ENCODE peak calls at places on chromosomes 2 and 18, in five cellular contexts. X, H, Z, G and Q are unnamed samples.

GRCh38 chr2:20512061-20512605 is 65.3 kb downstream of the RHOB start:
- DNase-seq in Z (no peak), H (no peak), G (no peak), X (no peak), Q (no peak)

GRCh38 chr2:71906357-71906973 is 241.2 kb downstream of the CYP26B1 start:
- DNase-seq in X (no peak), H (no peak), G (no peak), Z (no peak), Q (no peak)

GRCh38 chr2:145638675-145639074 is 1118.8 kb upstream of the ZEB2 start:
- DNase-seq in G (no peak), X (no peak), H (no peak), Z (no peak), Q (peak; percentile 2)

GRCh38 chr2:17878222-17879136 is at the start of gene KCNS3:
- DNase-seq in Z (peak; percentile 62), G (no peak), H (peak; percentile 14), X (peak; percentile 88), Q (peak; percentile 53)

GRCh38 chr2:38375711-38376345 is 1.2 kb downstream of the ATL2 start:
- DNase-seq in Z (peak; percentile 74), G (no peak), H (peak; percentile 45), X (peak; percentile 66), Q (peak; percentile 76)

GRCh38 chr18:21980744-21981143 is 188.6 kb upstream of the GATA6 start:
- DNase-seq in G (no peak), H (no peak), X (no peak), Z (no peak), Q (no peak)

GRCh38 chr2:235934059-235934896 is 233.9 kb downstream of the GBX2 start:
- DNase-seq in G (no peak), X (no peak), H (peak; percentile 50), Z (no peak), Q (no peak)

GRCh38 chr2:10305254-10305635 is 2.5 kb downstream of the HPCAL1 start:
- DNase-seq in G (no peak), H (no peak), Z (no peak), X (no peak), Q (no peak)

GRCh38 chr2:141582213-141582612 is 548.6 kb downstream of the LRP1B start:
- DNase-seq in X (no peak), G (no peak), Z (no peak), H (no peak), Q (no peak)

GRCh38 chr2:108911807-108912628 is 77.0 kb downstream of the EDAR start:
- DNase-seq in X (no peak), G (no peak), H (no peak), Z (no peak), Q (no peak)

GRCh38 chr2:10407841-10408648 is 40.1 kb downstream of the ODC1 start:
- DNase-seq in X (no peak), H (peak; percentile 34), Z (peak; percentile 82), G (peak; percentile 68), Q (peak; percentile 77)

GRCh38 chr2:31372097-31372496 is 42.4 kb downstream of the XDH start:
- DNase-seq in G (no peak), Z (no peak), X (no peak), H (no peak), Q (no peak)

GRCh38 chr2:74872310-74872923 is 38.5 kb downstream of the HK2 start:
- DNase-seq in G (no peak), Z (no peak), H (peak; percentile 39), X (no peak), Q (no peak)

GRCh38 chr2:221501210-221501882 is 70.8 kb downstream of the EPHA4 start:
- DNase-seq in X (no peak), G (no peak), Z (no peak), H (peak; percentile 71), Q (no peak)

GRCh38 chr2:96842600-96842999 is 1.2 kb downstream of the ANKRD23 start:
- DNase-seq in X (no peak), G (no peak), H (no peak), Z (no peak), Q (no peak)

GRCh38 chr2:20972792-20973565 is 70.9 kb downstream of the APOB start:
- DNase-seq in H (no peak), X (no peak), G (no peak), Z (no peak), Q (no peak)

GRCh38 chr2:25251461-25252273 is 83.3 kb upstream of the POMC start:
- DNase-seq in G (no peak), X (no peak), H (peak; percentile 7), Z (peak; percentile 75), Q (peak; percentile 48)

GRCh38 chr18:60411715-60412114 is 39.1 kb upstream of the MC4R start:
- DNase-seq in G (no peak), X (peak; percentile 21), H (no peak), Z (no peak), Q (peak; percentile 19)

GRCh38 chr18:31057031-31057430 is 14.5 kb upstream of the DSC3 start:
- DNase-seq in G (no peak), H (no peak), Z (no peak), X (no peak), Q (no peak)

GRCh38 chr2:174753038-174753633 is 11.1 kb downstream of the CHRNA1 start:
- DNase-seq in G (no peak), H (no peak), X (no peak), Z (no peak), Q (no peak)
- TF ChIP-seq CTCF in G (no peak), H (no peak), X (no peak), Z (no peak), Q (no peak)

GRCh38 chr18:35123811-35124210 is 82.6 kb downstream of the MAPRE2 start:
- DNase-seq in G (no peak), X (no peak), H (no peak), Z (no peak), Q (no peak)

GRCh38 chr18:35131387-35132283 is 90.4 kb downstream of the MAPRE2 start:
- DNase-seq in H (peak; percentile 24), Z (no peak), X (no peak), G (no peak), Q (no peak)

GRCh38 chr18:35130236-35130635 is 89.0 kb downstream of the MAPRE2 start:
- DNase-seq in H (no peak), X (no peak), G (no peak), Z (no peak), Q (no peak)

GRCh38 chr18:35128675-35129074 is 87.5 kb downstream of the MAPRE2 start:
- DNase-seq in X (no peak), G (no peak), H (no peak), Z (no peak), Q (no peak)

GRCh38 chr18:35127201-35127600 is 86.0 kb downstream of the MAPRE2 start:
- DNase-seq in Z (no peak), G (no peak), H (peak; percentile 8), X (peak; percentile 47), Q (peak; percentile 13)
- TF ChIP-seq CTCF in Z (no peak), G (no peak), H (peak; percentile 11), X (peak; percentile 38), Q (no peak)

GRCh38 chr18:69638056-69638455 is 237.4 kb downstream of the DOK6 start:
- DNase-seq in X (no peak), Z (no peak), H (no peak), G (no peak), Q (no peak)

GRCh38 chr18:69635482-69635881 is 234.8 kb downstream of the DOK6 start:
- DNase-seq in X (no peak), H (no peak), G (no peak), Z (no peak), Q (no peak)

GRCh38 chr18:69631281-69631680 is 230.6 kb downstream of the DOK6 start:
- DNase-seq in H (no peak), Z (no peak), G (no peak), X (no peak), Q (no peak)

GRCh38 chr18:69636529-69637301 is 236.0 kb downstream of the DOK6 start:
- DNase-seq in X (peak; percentile 33), Z (no peak), G (no peak), H (no peak), Q (no peak)
- TF ChIP-seq CTCF in X (peak; percentile 47), Z (peak; percentile 20), G (no peak), H (peak; percentile 33), Q (no peak)

GRCh38 chr2:174581543-174581942 is 16.1 kb downstream of the WIPF1 start:
- DNase-seq in X (no peak), G (no peak), Z (no peak), H (no peak), Q (no peak)

GRCh38 chr2:174580951-174581350 is 16.7 kb downstream of the WIPF1 start:
- DNase-seq in Z (no peak), X (no peak), G (no peak), H (no peak), Q (no peak)

GRCh38 chr2:174575124-174575776 is 22.4 kb downstream of the WIPF1 start:
- DNase-seq in H (no peak), X (no peak), Z (no peak), G (no peak), Q (no peak)

GRCh38 chr2:174574657-174575056 is 22.9 kb downstream of the WIPF1 start:
- DNase-seq in Z (no peak), X (no peak), G (no peak), H (peak; percentile 62), Q (no peak)

DNA sequence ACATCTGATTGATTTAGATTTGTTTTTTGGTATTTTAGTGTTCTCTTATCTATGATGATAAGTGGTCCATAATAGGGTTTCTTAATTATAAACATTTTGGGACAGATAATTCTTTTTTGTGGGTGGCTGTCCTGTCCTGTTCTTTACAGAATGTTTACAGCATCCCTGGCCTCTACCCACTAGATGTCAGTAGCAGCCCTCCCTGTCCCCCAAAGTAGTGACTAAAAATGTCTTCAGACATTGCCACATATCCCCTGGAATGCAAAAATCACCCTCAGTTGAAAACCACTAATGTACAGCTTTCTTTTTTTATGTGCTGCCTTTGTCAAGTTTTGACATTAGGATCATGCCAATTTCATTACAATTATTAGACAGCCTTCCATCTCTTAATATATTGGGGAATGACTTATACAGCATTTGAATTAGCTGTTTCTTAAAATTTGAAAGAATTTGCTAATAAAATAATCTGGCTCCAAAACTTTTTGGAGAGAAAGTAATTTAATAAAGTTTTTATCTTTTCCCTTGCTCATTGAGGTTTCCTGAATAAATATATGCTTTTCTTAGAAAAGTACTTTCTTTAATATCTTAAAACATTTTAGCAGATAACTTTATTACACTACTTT is 19.5 kb downstream of the WIPF1 start:
- DNase-seq in H (peak; percentile 73), Z (no peak), X (peak; percentile 38), G (no peak), Q (peak; percentile 22)
- TF ChIP-seq CTCF in H (peak; percentile 86), Z (peak; percentile 38), X (peak; percentile 51), G (no peak), Q (no peak)

GRCh38 chr2:63525905-63526304 is 62.4 kb downstream of the WDPCP start:
- DNase-seq in Z (no peak), H (no peak), G (no peak), X (no peak), Q (no peak)

GRCh38 chr2:63530880-63531279 is 57.4 kb downstream of the WDPCP start:
- DNase-seq in H (no peak), G (no peak), X (no peak), Z (no peak), Q (no peak)
- TF ChIP-seq CTCF in H (no peak), G (no peak), X (no peak), Z (no peak), Q (no peak)

GRCh38 chr18:75314117-75314516 is 103.5 kb downstream of the TSHZ1 start:
- DNase-seq in H (no peak), G (no peak), X (no peak), Z (no peak), Q (no peak)
- TF ChIP-seq CTCF in H (peak; percentile 11), G (no peak), X (peak; percentile 10), Z (no peak), Q (no peak)